ENCODE peak calls at places on chromosome 20, in ten cellular contexts. O, X, L, B, H, Q, J, T, R and P are unnamed samples.

GRCh38 chr20:8234580-8234979 is 102.5 kb downstream of the PLCB1 start:
- DNase-seq in B (no peak), H (no peak), R (no peak), J (no peak), X (no peak), O (no peak), Q (no peak), T (no peak), L (no peak), P (no peak)

GRCh38 chr20:40489886-40490285 is 199.2 kb downstream of the MAFB start:
- DNase-seq in T (no peak), L (no peak), O (peak; percentile 90), Q (no peak), B (no peak), J (no peak), H (no peak), X (no peak), R (peak; percentile 91), P (no peak)

GRCh38 chr20:37226889-37227288 is 34.7 kb downstream of the GHRH start:
- DNase-seq in X (no peak), T (peak; percentile 75), Q (no peak), R (peak; percentile 82), B (peak; percentile 65), J (no peak), L (peak; percentile 60), O (no peak), H (no peak), P (no peak)

GRCh38 chr20:2006452-2007381 is 12.9 kb upstream of the PDYN start:
- DNase-seq in T (no peak), L (no peak), O (peak; percentile 25), X (peak; percentile 58), R (peak; percentile 86), Q (peak; percentile 78), J (peak; percentile 66), B (peak; percentile 43), H (peak; percentile 61), P (peak; percentile 63)

GRCh38 chr20:53706511-53707031 is 112.9 kb upstream of the ZNF217 start:
- DNase-seq in R (peak; percentile 82), J (peak; percentile 40), Q (no peak), O (no peak), X (no peak), B (peak; percentile 94), H (no peak), L (no peak), T (no peak), P (no peak)

GRCh38 chr20:48246391-48246790 is 461.1 kb upstream of the SULF2 start:
- DNase-seq in Q (no peak), L (no peak), B (no peak), X (no peak), R (no peak), O (no peak), J (no peak), T (no peak), H (no peak), P (no peak)

GRCh38 chr20:47544240-47544639 is 42.6 kb downstream of the NCOA3 start:
- DNase-seq in R (peak; percentile 68), H (no peak), O (no peak), Q (no peak), B (no peak), J (no peak), X (no peak), T (no peak), L (no peak), P (no peak)

GRCh38 chr20:29742699-29743100 is 1514.8 kb upstream of the DEFB115 start:
- DNase-seq in O (no peak), Q (no peak), B (no peak), T (no peak), R (no peak), J (peak; percentile 30), L (no peak), X (no peak), H (no peak), P (no peak)

GRCh38 chr20:32674362-32674789 is 635 bp upstream of the C20orf203 start:
- DNase-seq in H (peak; percentile 69), X (no peak), R (peak; percentile 55), B (peak; percentile 63), L (no peak), J (peak; percentile 71), O (peak; percentile 82), T (no peak), Q (peak; percentile 83), P (no peak)

GRCh38 chr20:31707994-31708744 is 14.5 kb downstream of the BCL2L1 start:
- DNase-seq in Q (peak; percentile 62), H (peak; percentile 78), J (no peak), O (no peak), T (no peak), B (no peak), R (no peak), L (peak; percentile 64), X (peak; percentile 58), P (peak; percentile 65)

GRCh38 chr20:62133051-62133845 is 9.9 kb downstream of the PSMA7 start:
- DNase-seq in B (no peak), J (no peak), L (peak; percentile 48), T (no peak), R (no peak), O (no peak), X (no peak), Q (no peak), H (no peak), P (no peak)

GRCh38 chr20:62132421-62132820 is 10.1 kb downstream of the LSM14B start:
- DNase-seq in L (no peak), R (no peak), H (no peak), J (no peak), T (no peak), O (no peak), X (no peak), B (no peak), Q (no peak), P (no peak)

GRCh38 chr20:62135573-62136266 is 7.5 kb downstream of the PSMA7 start:
- DNase-seq in T (no peak), X (no peak), J (no peak), O (no peak), R (no peak), Q (no peak), L (no peak), H (no peak), B (no peak), P (no peak)

GRCh38 chr20:62134735-62135231 is 8.4 kb downstream of the PSMA7 start:
- DNase-seq in B (peak; percentile 62), Q (no peak), X (no peak), L (no peak), T (peak; percentile 36), H (no peak), J (no peak), R (peak; percentile 33), O (no peak), P (no peak)

GRCh38 chr20:62133864-62134263 is 9.3 kb downstream of the PSMA7 start:
- DNase-seq in O (no peak), R (no peak), X (no peak), Q (no peak), H (no peak), J (no peak), T (no peak), B (no peak), L (no peak), P (no peak)
- TF ChIP-seq CTCF in O (no peak), R (peak; percentile 26), X (peak; percentile 48), Q (peak; percentile 50), H (no peak), J (no peak), T (no peak), B (no peak), L (peak; percentile 45), P (no peak)

GRCh38 chr20:3874194-3874824 is 14.9 kb upstream of the PANK2 start:
- DNase-seq in B (no peak), R (no peak), J (no peak), L (no peak), Q (no peak), T (no peak), H (no peak), O (no peak), X (no peak), P (no peak)
- TF ChIP-seq CTCF in B (no peak), R (no peak), J (no peak), L (no peak), Q (no peak), T (no peak), H (no peak), O (no peak), X (no peak), P (no peak)

GRCh38 chr20:17890330-17890729 is 78.3 kb downstream of the SNX5 start:
- DNase-seq in L (no peak), X (no peak), R (no peak), Q (no peak), J (no peak), H (no peak), T (no peak), O (no peak), B (no peak), P (no peak)

GRCh38 chr20:17888044-17888443 is 80.5 kb downstream of the SNX5 start:
- DNase-seq in J (no peak), L (no peak), Q (no peak), R (no peak), B (no peak), T (no peak), O (peak; percentile 36), H (no peak), X (no peak), P (no peak)

GRCh38 chr20:17885544-17885943 is 83.0 kb downstream of the SNX5 start:
- DNase-seq in H (no peak), R (no peak), L (no peak), Q (no peak), J (no peak), O (no peak), T (no peak), X (no peak), B (peak; percentile 47), P (no peak)

GRCh38 chr20:17887331-17888030 is 81.1 kb downstream of the SNX5 start:
- DNase-seq in Q (no peak), J (no peak), H (no peak), T (no peak), L (no peak), X (no peak), O (no peak), R (no peak), B (no peak), P (no peak)

GRCh38 chr20:17889226-17889625 is 79.4 kb downstream of the SNX5 start:
- DNase-seq in Q (no peak), L (no peak), H (no peak), B (peak; percentile 49), X (no peak), R (peak; percentile 66), O (no peak), T (no peak), J (no peak), P (no peak)
- TF ChIP-seq CTCF in Q (peak; percentile 17), L (no peak), H (no peak), B (peak; percentile 29), X (peak; percentile 12), R (peak; percentile 46), O (no peak), T (no peak), J (no peak), P (no peak)

DNA sequence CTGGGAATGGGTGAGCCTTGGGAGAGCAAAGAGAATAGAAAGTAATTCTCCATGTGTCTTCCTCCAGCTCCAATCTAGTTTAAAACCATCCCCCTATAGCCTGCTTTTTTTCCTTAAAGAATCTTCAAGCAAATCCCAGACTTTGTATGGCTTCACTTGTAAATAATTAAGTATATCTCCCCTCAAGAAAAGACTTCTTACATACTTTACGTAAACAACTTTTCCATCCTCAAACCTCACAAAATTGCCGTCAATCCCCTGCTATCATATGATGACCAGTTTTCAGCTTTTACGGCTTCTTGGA is 88.5 kb upstream of the PHACTR3 start:
- DNase-seq in R (no peak), Q (no peak), T (no peak), B (no peak), L (no peak), O (no peak), H (no peak), J (no peak), X (no peak), P (no peak)
- TF ChIP-seq CTCF in R (no peak), Q (no peak), T (no peak), B (no peak), L (no peak), O (peak; percentile 56), H (no peak), J (no peak), X (no peak), P (peak; percentile 32)

GRCh38 chr20:23061713-23062561 is 12.5 kb upstream of the THBD start:
- DNase-seq in R (peak; percentile 84), H (peak; percentile 70), L (peak; percentile 44), Q (peak; percentile 57), J (no peak), X (peak; percentile 82), T (peak; percentile 36), B (peak; percentile 93), O (peak; percentile 52), P (no peak)
- TF ChIP-seq CTCF in R (peak; percentile 79), H (peak; percentile 14), L (peak; percentile 64), Q (peak; percentile 81), J (no peak), X (peak; percentile 64), T (peak; percentile 42), B (peak; percentile 70), O (peak; percentile 25), P (no peak)